ENCODE peak calls at places on chromosomes 16 and 17, in four cellular contexts. X, U, T and B are unnamed samples.

GRCh38 chr17:40458001-40458791 is 14.9 kb downstream of the IGFBP4 start:
- DNase-seq in X (no peak), U (peak; percentile 63), T (peak; percentile 62), B (no peak)

GRCh38 chr17:42281571-42282096 is 5.4 kb upstream of the STAT5B start:
- DNase-seq in X (no peak), U (no peak), T (peak; percentile 24), B (peak; percentile 44)

GRCh38 chr16:54239441-54239840 is 47.1 kb downstream of the IRX3 start:
- DNase-seq in X (no peak), U (no peak), T (no peak), B (no peak)

GRCh38 chr16:70737377-70738082 is 51.7 kb upstream of the MTSS2 start:
- DNase-seq in X (no peak), U (peak; percentile 67), T (peak; percentile 55), B (no peak)

GRCh38 chr16:86775401-86775985 is 197.1 kb downstream of the FOXL1 start:
- DNase-seq in X (no peak), U (no peak), T (no peak), B (no peak)

GRCh38 chr17:75365009-75365930 is 40.2 kb downstream of the GRB2 start:
- DNase-seq in X (no peak), U (no peak), T (no peak), B (no peak)

GRCh38 chr17:81923302-81924260 is 4.0 kb downstream of the MAFG start:
- DNase-seq in X (peak; percentile 83), U (no peak), T (peak; percentile 85), B (peak; percentile 70)

GRCh38 chr17:57968456-57968855 is 13.2 kb upstream of the CUEDC1 start:
- DNase-seq in X (no peak), U (no peak), T (no peak), B (no peak)

GRCh38 chr16:20327444-20328041 is at the start of gene GP2:
- DNase-seq in X (no peak), U (no peak), T (peak; percentile 50), B (no peak)

GRCh38 chr17:11487469-11487868 is 110.8 kb upstream of the DNAH9 start:
- DNase-seq in X (no peak), U (no peak), T (no peak), B (peak; percentile 11)

GRCh38 chr17:32769846-32770245 is 107.1 kb downstream of the MYO1D start:
- DNase-seq in X (peak; percentile 20), U (no peak), T (no peak), B (no peak)

GRCh38 chr16:49592507-49593422 is 219.2 kb downstream of the C16orf78 start:
- DNase-seq in X (peak; percentile 69), U (no peak), T (peak; percentile 30), B (peak; percentile 58)

GRCh38 chr17:15262291-15263205 is 2.6 kb downstream of the PMP22 start:
- DNase-seq in X (peak; percentile 97), U (peak; percentile 94), T (peak; percentile 63), B (peak; percentile 93)

GRCh38 chr16:31301708-31302400 is 42.1 kb downstream of the ITGAM start:
- DNase-seq in X (peak; percentile 8), U (no peak), T (no peak), B (no peak)

GRCh38 chr17:6347776-6348175 is 87.1 kb downstream of the AIPL1 start:
- DNase-seq in X (no peak), U (no peak), T (no peak), B (no peak)

GRCh38 chr17:75652934-75653549 is 13.9 kb downstream of the RECQL5 start:
- DNase-seq in X (peak; percentile 60), U (no peak), T (no peak), B (no peak)

GRCh38 chr17:8138672-8139371 is 13.4 kb downstream of the PER1 start:
- DNase-seq in X (peak; percentile 93), U (peak; percentile 96), T (peak; percentile 96), B (peak; percentile 97)

GRCh38 chr16:3095869-3096268 is 3.2 kb downstream of the ZSCAN10 start:
- DNase-seq in X (peak; percentile 63), U (no peak), T (no peak), B (no peak)

GRCh38 chr17:49450735-49451134 is 36.1 kb upstream of the PHB1 start:
- DNase-seq in X (no peak), U (no peak), T (no peak), B (no peak)

GRCh38 chr17:43992641-43993040 is 11.8 kb upstream of the NAGS start:
- DNase-seq in X (no peak), U (no peak), T (no peak), B (no peak)
- H3K4me3 ChIP-seq in X (no peak overlapping the region), U (no peak overlapping the region), T (no peak overlapping the region), B (no peak overlapping the region)

GRCh38 chr17:13600475-13601316 is 1.0 kb downstream of the HS3ST3A1 start:
- DNase-seq in X (no peak), U (no peak), T (no peak), B (no peak)
- H3K27ac ChIP-seq in X (no peak overlapping the region), U (peak overlapping the region; percentile 42), T (no peak overlapping the region), B (no peak overlapping the region)

GRCh38 chr16:84244728-84245127 is 4.9 kb upstream of the KCNG4 start:
- DNase-seq in X (no peak), U (no peak), T (no peak), B (no peak)
- H3K4me3 ChIP-seq in X (no peak overlapping the region), U (no peak overlapping the region), T (no peak overlapping the region), B (no peak overlapping the region)

DNA sequence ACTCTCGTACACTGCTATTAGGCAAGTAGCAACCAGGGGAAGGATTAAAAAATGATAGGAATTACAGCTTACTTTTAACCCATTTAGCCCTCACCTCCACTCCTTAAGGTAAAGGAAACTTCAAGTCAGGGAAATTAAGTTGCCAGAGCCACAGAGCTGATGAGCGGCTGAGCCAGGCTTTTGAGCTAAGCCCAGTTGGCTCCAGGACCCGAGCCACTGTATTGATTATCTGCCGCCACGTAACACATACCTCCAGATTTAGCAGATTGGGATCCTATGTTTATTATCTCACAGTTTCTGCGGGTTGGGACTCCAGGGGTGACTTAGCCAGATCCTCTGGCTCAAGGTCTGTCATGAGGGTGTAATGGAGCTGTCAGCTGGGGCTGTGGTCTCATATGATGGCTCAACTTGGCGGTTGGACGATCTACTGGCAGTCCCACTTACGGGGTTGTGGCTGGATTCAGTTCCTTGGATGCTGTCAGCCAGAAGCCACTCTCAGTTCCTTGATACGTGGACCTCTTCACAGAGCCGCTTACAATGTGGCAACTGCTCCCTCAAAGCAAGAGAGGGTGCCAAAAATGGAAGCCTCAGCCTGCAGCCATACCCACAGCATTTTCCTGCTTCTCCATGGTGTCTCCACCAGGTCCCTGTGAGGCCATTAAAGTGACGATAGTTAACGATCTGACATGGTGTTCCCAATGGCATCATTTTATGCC is 57.3 kb downstream of the TMEM186 start:
- DNase-seq in X (no peak), U (no peak), T (no peak), B (no peak)
- H3K27ac ChIP-seq in X (no peak overlapping the region), U (no peak overlapping the region), T (peak overlapping the region; percentile 12), B (no peak overlapping the region)

DNA sequence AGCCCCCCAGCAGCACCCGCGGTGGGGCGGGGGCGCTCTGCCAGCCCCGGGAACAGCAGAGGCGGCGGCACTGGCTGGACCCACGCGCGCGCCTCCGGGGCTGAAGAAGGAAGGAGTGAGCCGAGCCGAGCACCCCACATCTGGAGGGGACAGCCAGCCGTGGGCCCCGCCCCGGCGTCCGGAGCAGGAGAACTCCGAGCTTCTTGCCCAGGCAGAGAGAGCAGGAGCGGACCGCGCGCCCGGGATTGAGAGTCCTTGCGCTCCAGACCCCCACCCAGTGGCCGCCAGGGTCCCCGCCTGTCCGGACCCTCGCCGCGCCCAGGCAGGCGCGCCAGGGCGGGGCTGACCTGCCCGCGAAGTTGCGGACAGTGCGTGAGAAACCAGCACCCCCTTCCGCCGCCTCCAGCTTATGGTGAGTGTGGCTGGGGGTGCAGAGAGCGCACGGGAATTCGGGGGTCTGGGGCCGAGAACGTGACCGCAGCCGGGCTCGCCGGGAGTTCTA is 921.9 kb upstream of the EEF2KMT start:
- DNase-seq in X (no peak), U (no peak), T (no peak), B (no peak)
- H3K4me3 ChIP-seq in X (no peak overlapping the region), U (no peak overlapping the region), T (no peak overlapping the region), B (no peak overlapping the region)

DNA sequence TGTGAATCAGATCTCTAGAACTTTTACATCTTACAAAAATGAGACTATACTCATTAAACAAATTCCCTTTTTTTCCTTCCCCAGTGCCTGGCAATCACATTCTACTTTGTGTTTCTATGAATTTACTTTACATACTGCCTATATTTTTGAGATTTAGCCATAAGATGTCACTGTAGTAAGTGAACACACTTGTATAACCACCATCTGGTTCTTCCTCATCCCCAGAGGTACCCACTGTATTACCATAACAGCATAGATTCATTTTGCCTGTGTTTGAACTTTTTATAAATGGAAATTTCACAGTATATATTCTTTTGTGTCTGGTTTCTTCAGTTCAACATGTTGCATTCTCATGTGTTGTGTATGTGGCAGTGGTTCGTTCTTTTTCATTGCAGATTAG is 15.8 kb downstream of the CYB5B start:
- DNase-seq in X (no peak), U (no peak), T (no peak), B (no peak)
- H3K27ac ChIP-seq in X (no peak overlapping the region), U (no peak overlapping the region), T (no peak overlapping the region), B (no peak overlapping the region)

GRCh38 chr16:76277099-76278030 is at the start of gene CNTNAP4:
- DNase-seq in X (no peak), U (no peak), T (no peak), B (no peak)
- H3K4me3 ChIP-seq in X (no peak within 1 kb of the TSS), U (no peak within 1 kb of the TSS), T (no peak within 1 kb of the TSS), B (no peak within 1 kb of the TSS)

GRCh38 chr17:862584-862983 is 80.4 kb downstream of the MRM3 start:
- DNase-seq in X (no peak), U (no peak), T (no peak), B (no peak)

GRCh38 chr17:859461-860195 is 77.5 kb downstream of the MRM3 start:
- DNase-seq in X (no peak), U (peak; percentile 54), T (no peak), B (no peak)

GRCh38 chr17:858941-859452 is 76.8 kb downstream of the MRM3 start:
- DNase-seq in X (no peak), U (no peak), T (no peak), B (no peak)

GRCh38 chr17:861364-861763 is 79.2 kb downstream of the MRM3 start:
- DNase-seq in X (no peak), U (no peak), T (no peak), B (no peak)

GRCh38 chr17:860805-861204 is 78.7 kb downstream of the MRM3 start:
- DNase-seq in X (no peak), U (no peak), T (no peak), B (no peak)
- H3K27ac ChIP-seq in X (no peak overlapping the region), U (peak overlapping the region; percentile 21), T (no peak overlapping the region), B (no peak overlapping the region)

GRCh38 chr17:77028900-77029299 is 111.9 kb upstream of the SEC14L1 start:
- DNase-seq in X (no peak), U (no peak), T (no peak), B (no peak)
- H3K4me3 ChIP-seq in X (no peak overlapping the region), U (no peak overlapping the region), T (no peak overlapping the region), B (no peak overlapping the region)